ENCODE peak calls at places on chromosomes 7 and 10, in five cellular contexts. O is PC-3, W is fibroblast of lung, H is MM.1S, K is keratinocyte. D is an unnamed sample.

GRCh38 chr7:151023211-151023610 is 1.1 kb downstream of the ATG9B start:
- DNase-seq in W (no peak), K (no peak), H (no peak), O (no peak), D (no peak)

GRCh38 chr7:1741751-1742554 is 71.9 kb downstream of the ELFN1 start:
- DNase-seq in W (no peak), K (no peak), H (peak; percentile 62), O (peak; percentile 68), D (no peak)

GRCh38 chr7:101879565-101879964 is 62.1 kb downstream of the CUX1 start:
- DNase-seq in K (no peak), W (no peak), H (no peak), O (no peak), D (no peak)

GRCh38 chr10:89785095-89785494 is 83.7 kb downstream of the KIF20B start:
- DNase-seq in O (peak; percentile 14), W (no peak), K (no peak), H (no peak), D (no peak)

GRCh38 chr7:95586951-95587301 is 9.4 kb downstream of the PDK4 start:
- DNase-seq in K (no peak), H (no peak), O (no peak), W (no peak), D (no peak)

GRCh38 chr7:70717553-70718248 is 414.2 kb upstream of the GALNT17 start:
- DNase-seq in K (no peak), O (no peak), W (no peak), H (no peak), D (no peak)

GRCh38 chr10:5575482-5576153 is 50.9 kb downstream of the CALML3 start:
- DNase-seq in K (no peak), W (peak; percentile 80), H (no peak), O (peak; percentile 52), D (peak; percentile 53)

GRCh38 chr10:133042816-133043215 is 44.9 kb upstream of the ADGRA1 start:
- DNase-seq in O (no peak), K (no peak), W (no peak), H (no peak), D (no peak)

GRCh38 chr7:82605247-82605864 is 161.8 kb upstream of the CACNA2D1 start:
- DNase-seq in H (peak; percentile 38), O (peak; percentile 59), K (peak; percentile 1), W (peak; percentile 20), D (peak; percentile 16)

GRCh38 chr10:70920519-70920918 is 32.2 kb upstream of the PCBD1 start:
- DNase-seq in O (peak; percentile 68), K (no peak), W (no peak), H (no peak), D (peak; percentile 34)

GRCh38 chr7:3243680-3244079 is 57.4 kb upstream of the SDK1 start:
- DNase-seq in H (no peak), O (no peak), W (no peak), K (no peak), D (no peak)

GRCh38 chr10:50431791-50432190 is 180.5 kb upstream of the ASAH2 start:
- DNase-seq in K (no peak), O (no peak), H (peak; percentile 77), W (peak; percentile 84), D (peak; percentile 46)

GRCh38 chr10:62616885-62617635 is 187.5 kb upstream of the ADO start:
- DNase-seq in H (no peak), K (no peak), O (no peak), W (no peak), D (no peak)

GRCh38 chr10:69451784-69452251 is 553 bp downstream of the TSPAN15 start:
- DNase-seq in H (no peak), W (no peak), K (no peak), O (peak; percentile 85), D (peak; percentile 61)

GRCh38 chr7:54542920-54543539 is 855 bp downstream of the VSTM2A start:
- DNase-seq in K (no peak), H (peak; percentile 13), O (peak; percentile 31), W (peak; percentile 37), D (peak; percentile 13)

GRCh38 chr7:108684629-108685028 is 115.0 kb downstream of the DNAJB9 start:
- DNase-seq in W (peak; percentile 11), H (no peak), K (no peak), O (peak; percentile 58), D (no peak)

GRCh38 chr10:5524721-5525531 is at the start of gene CALML3:
- DNase-seq in K (no peak), O (no peak), W (no peak), H (no peak), D (peak; percentile 88)

GRCh38 chr7:2299131-2299829 is 15.0 kb downstream of the SNX8 start:
- DNase-seq in O (no peak), W (peak; percentile 88), H (no peak), K (no peak), D (no peak)

GRCh38 chr10:12835709-12836108 is 165.8 kb downstream of the CCDC3 start:
- DNase-seq in K (no peak), W (peak; percentile 87), O (peak; percentile 20), H (no peak), D (peak; percentile 63)

GRCh38 chr7:69738396-69738889 is 140.2 kb downstream of the AUTS2 start:
- DNase-seq in H (peak; percentile 59), W (peak; percentile 74), K (no peak), O (no peak), D (no peak)

GRCh38 chr10:34702982-34703381 is 112.1 kb downstream of the PARD3 start:
- DNase-seq in K (no peak), O (no peak), W (no peak), H (no peak), D (no peak)

GRCh38 chr10:47330804-47331203 is 8.6 kb downstream of the GDF2 start:
- DNase-seq in K (no peak), W (no peak), H (no peak), O (no peak), D (no peak)

GRCh38 chr10:3975016-3975415 is 190.0 kb upstream of the KLF6 start:
- DNase-seq in O (no peak), H (no peak), K (no peak), W (no peak), D (no peak)

GRCh38 chr7:129094501-129094900 is 39.6 kb upstream of the TNPO3 start:
- DNase-seq in K (no peak), O (no peak), W (no peak), H (peak; percentile 4), D (no peak)

GRCh38 chr10:126092806-126093205 is 196.4 kb downstream of the FANK1 start:
- DNase-seq in H (no peak), O (peak; percentile 48), K (no peak), W (peak; percentile 92), D (no peak)

GRCh38 chr7:133253522-133253882 is 624 bp downstream of the EXOC4 start:
- DNase-seq in H (peak; percentile 60), O (no peak), W (peak; percentile 15), K (no peak), D (peak; percentile 20)

GRCh38 chr7:30278849-30279505 is 5.4 kb upstream of the ZNRF2 start:
- DNase-seq in O (no peak), W (no peak), K (no peak), H (no peak), D (no peak)

GRCh38 chr7:22442887-22443369 is 57.1 kb downstream of the STEAP1B start:
- DNase-seq in H (no peak), K (no peak), O (no peak), W (no peak), D (no peak)
- H3K4me2 ChIP-seq in H (no peak overlapping the region), K (no peak overlapping the region), O (peak overlapping the region; percentile 68), W (no peak overlapping the region), D (no peak overlapping the region)

GRCh38 chr10:104642311-104643022 is 1.4 kb downstream of the SORCS3 start:
- DNase-seq in K (no peak), O (no peak), H (no peak), W (peak; percentile 19), D (no peak)
- TF ChIP-seq EZH2 in K (peak; percentile 97), O (no peak), H (no peak), W (peak; percentile 78), D (peak; percentile 97)

DNA sequence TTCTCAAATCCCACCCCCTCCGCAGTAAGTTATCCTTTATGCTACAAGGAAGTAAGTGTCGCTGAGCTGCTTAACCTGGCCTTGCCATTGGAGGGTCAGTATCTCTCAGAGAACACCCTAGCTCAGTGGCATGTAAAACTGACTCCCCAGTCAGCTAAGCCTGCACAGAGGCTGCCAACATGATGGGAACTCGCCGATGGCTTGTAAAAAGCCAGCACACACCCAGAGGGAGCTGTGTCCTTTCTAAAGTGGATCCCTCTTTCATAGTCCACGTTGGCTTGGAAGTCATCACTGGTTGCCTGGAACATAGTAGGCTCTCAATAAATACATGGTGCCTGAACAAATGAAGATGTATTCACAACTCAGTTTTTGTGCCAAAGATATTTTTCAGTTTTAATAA is 249.1 kb upstream of the YAE1 start:
- DNase-seq in K (no peak), H (no peak), W (no peak), O (no peak), D (no peak)
- TF ChIP-seq CTCF in K (no peak), H (no peak), W (no peak), O (no peak), D (no peak)

GRCh38 chr10:68221196-68221595 is 10.7 kb downstream of the ATOH7 start:
- DNase-seq in O (peak; percentile 97), H (no peak), W (no peak), K (no peak), D (peak; percentile 28)

GRCh38 chr10:68223535-68224165 is 8.3 kb downstream of the ATOH7 start:
- DNase-seq in O (peak; percentile 51), H (no peak), W (no peak), K (no peak), D (no peak)

GRCh38 chr10:68212721-68213352 is 19.1 kb downstream of the ATOH7 start:
- DNase-seq in H (peak; percentile 40), O (peak; percentile 80), W (peak; percentile 20), K (no peak), D (peak; percentile 46)

DNA sequence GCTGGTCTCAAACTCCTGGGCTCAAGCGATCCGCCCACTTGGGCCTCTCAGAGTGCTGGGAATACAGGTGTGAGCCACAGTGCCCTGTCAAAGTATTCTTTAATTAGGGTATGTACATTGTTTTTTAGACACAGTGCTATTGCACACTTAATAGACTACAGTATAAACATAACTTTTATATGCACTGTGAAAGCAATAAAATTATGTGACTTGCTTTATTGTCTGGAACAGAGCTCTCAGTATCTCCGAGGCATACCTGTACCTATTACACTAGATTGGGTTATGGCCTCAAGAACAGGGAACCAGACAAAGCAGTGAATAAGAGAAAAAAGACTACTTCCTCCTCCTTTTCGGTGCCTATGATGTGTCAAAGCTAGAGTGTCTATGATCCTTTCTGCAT is 13.1 kb downstream of the ATOH7 start:
- DNase-seq in O (no peak), W (no peak), H (no peak), K (no peak), D (no peak)
- H3K4me2 ChIP-seq in O (no peak overlapping the region), W (no peak overlapping the region), H (no peak overlapping the region), K (no peak overlapping the region), D (no peak overlapping the region)

D was measured in mammary epithelial cell.